ENCODE peak calls at places on chromosome 14, in six cellular contexts. M is pancreas, F is suprapubic skin, K is fibroblast of lung, J is astrocyte, W is right lobe of liver. G is an unnamed sample. For H3K27me3 and H3K36me3, the result is how much of the 10 kb centered on the place peaks cover.

GRCh38 chr14:34475163-34475562 is 13.1 kb upstream of the SPTSSA start:
- DNase-seq in M (no peak), F (no peak), K (no peak), J (no peak), W (no peak), G (no peak)

GRCh38 chr14:36941783-36942521 is 230.5 kb downstream of the SLC25A21 start:
- DNase-seq in M (peak), F (peak), K (peak), J (peak), W (peak), G (peak)

GRCh38 chr14:27409936-27410335 is 812.1 kb upstream of the NOVA1 start:
- DNase-seq in M (no peak), F (no peak), K (peak), J (peak), W (no peak), G (no peak)

GRCh38 chr14:69101331-69101826 is 51.5 kb downstream of the DCAF5 start:
- DNase-seq in M (peak), F (no peak), K (peak), J (peak), W (no peak), G (peak)

GRCh38 chr14:86055512-86055911 is 525.6 kb downstream of the FLRT2 start:
- DNase-seq in M (no peak), F (no peak), K (peak), J (no peak), W (no peak), G (peak)

GRCh38 chr14:88194531-88194930 is 128.5 kb downstream of the KCNK10 start:
- DNase-seq in M (no peak), F (no peak), K (no peak), J (no peak), W (no peak), G (peak)

GRCh38 chr14:43165651-43166050 is 1341.4 kb downstream of the FSCB start:
- DNase-seq in M (no peak), F (no peak), K (no peak), J (no peak), W (no peak), G (no peak)

GRCh38 chr14:59360923-59361794 is 104.0 kb downstream of the GPR135 start:
- DNase-seq in M (peak), F (peak), K (peak), J (peak), W (peak), G (peak)

GRCh38 chr14:68978550-68978911 is 571 bp downstream of the ACTN1 start:
- DNase-seq in M (peak), F (peak), K (peak), J (no peak), W (peak), G (no peak)

GRCh38 chr14:53146739-53147138 is 6.4 kb downstream of the DDHD1 start:
- DNase-seq in M (no peak), F (no peak), K (no peak), J (no peak), W (no peak), G (no peak)

GRCh38 chr14:60838601-60839000 is 104.0 kb downstream of the MNAT1 start:
- DNase-seq in M (no peak), F (peak), K (no peak), J (no peak), W (no peak), G (no peak)

GRCh38 chr14:64636208-64636979 is 67.8 kb upstream of the PLEKHG3 start:
- DNase-seq in M (peak), F (peak), K (peak), J (no peak), W (peak), G (peak)

GRCh38 chr14:50688875-50689274 is 20.8 kb upstream of the SAV1 start:
- DNase-seq in M (no peak), F (no peak), K (no peak), J (no peak), W (no peak), G (no peak)

GRCh38 chr14:52356025-52356424 is 41.9 kb downstream of the PTGER2 start:
- DNase-seq in M (no peak), F (no peak), K (peak), J (no peak), W (no peak), G (peak)

GRCh38 chr14:27929823-27930347 is 836.7 kb upstream of the FOXG1 start:
- DNase-seq in M (no peak), F (no peak), K (no peak), J (no peak), W (no peak), G (no peak)

GRCh38 chr14:20823859-20824258 is 21.2 kb upstream of the RNASE1 start:
- DNase-seq in M (no peak), F (no peak), K (no peak), J (no peak), W (no peak), G (no peak)

GRCh38 chr14:72615511-72616121 is 278.3 kb downstream of the DPF3 start:
- DNase-seq in M (no peak), F (no peak), K (peak), J (peak), W (no peak), G (peak)

GRCh38 chr14:104253223-104253822 is 114.9 kb downstream of the KIF26A start:
- DNase-seq in M (no peak), F (no peak), K (no peak), J (no peak), W (peak), G (no peak)

GRCh38 chr14:34665785-34666425 is 36.0 kb upstream of the SNX6 start:
- DNase-seq in M (no peak), F (no peak), K (peak), J (peak), W (no peak), G (peak)

GRCh38 chr14:70077005-70077404 is 111.7 kb downstream of the SLC8A3 start:
- DNase-seq in M (peak), F (no peak), K (no peak), J (no peak), W (no peak), G (no peak)

GRCh38 chr14:95206534-95206933 is 49.2 kb upstream of the DICER1 start:
- DNase-seq in M (no peak), F (no peak), K (peak), J (no peak), W (no peak), G (no peak)

GRCh38 chr14:76537912-76538647 is 162.1 kb downstream of the ESRRB start:
- DNase-seq in M (no peak), F (no peak), K (no peak), J (no peak), W (no peak), G (no peak)

GRCh38 chr14:95066427-95066986 is 90.8 kb downstream of the DICER1 start:
- DNase-seq in M (no peak), F (no peak), K (no peak), J (no peak), W (no peak), G (no peak)

GRCh38 chr14:97306785-97307246 is 509.6 kb downstream of the VRK1 start:
- DNase-seq in M (no peak), F (no peak), K (peak), J (peak), W (no peak), G (peak)

GRCh38 chr14:33946679-33947078 is 4.2 kb downstream of the EGLN3 start:
- DNase-seq in M (no peak), F (no peak), K (no peak), J (no peak), W (no peak), G (no peak)

GRCh38 chr14:32933623-32933942 is 5.1 kb upstream of the NPAS3 start:
- DNase-seq in M (no peak), F (no peak), K (peak), J (peak), W (no peak), G (no peak)

DNA sequence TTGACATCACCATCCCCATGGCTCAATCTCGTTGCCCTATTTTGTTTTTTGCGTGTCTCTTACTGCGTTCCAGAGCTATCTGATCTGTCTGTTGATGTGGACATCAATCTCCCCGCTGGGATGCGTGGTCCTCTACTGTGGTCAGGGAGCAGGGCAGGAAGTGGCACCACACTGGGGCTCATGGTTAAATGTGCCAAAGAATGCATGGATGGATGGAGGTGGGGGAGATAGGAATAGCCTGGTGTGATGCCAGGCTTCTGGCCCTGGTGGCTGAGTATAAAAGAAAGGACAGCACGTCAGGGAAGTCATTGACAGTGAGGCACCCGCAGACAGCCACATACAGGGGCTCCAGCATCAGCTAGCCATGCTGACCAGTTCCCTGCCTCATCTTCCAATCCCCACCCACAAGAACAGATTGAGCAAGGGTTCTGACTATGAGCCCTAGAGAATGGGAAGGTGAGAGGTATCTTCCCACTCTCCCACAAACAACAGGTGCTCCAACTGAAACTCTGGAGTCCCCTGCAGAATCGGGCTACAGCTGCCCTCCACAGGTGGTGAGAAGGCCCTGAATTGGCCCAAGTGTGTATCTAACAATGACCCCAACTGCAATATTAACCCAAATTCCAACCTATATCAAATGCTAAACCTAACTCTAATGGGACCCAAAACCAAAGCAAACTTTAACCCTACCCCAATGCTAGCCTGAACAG is 2.7 kb upstream of the BEGAIN start:
- DNase-seq in M (no peak), F (peak), K (no peak), J (no peak), W (peak), G (no peak)
- H3K27me3 ChIP-seq in M (under half), F (half or more), K (under half), J (under half), W (under half), G (under half)

GRCh38 chr14:92625213-92625612 is 111.6 kb downstream of the RIN3 start:
- DNase-seq in M (no peak), F (no peak), K (peak), J (peak), W (no peak), G (peak)

GRCh38 chr14:92624764-92625163 is 111.2 kb downstream of the RIN3 start:
- DNase-seq in M (no peak), F (no peak), K (no peak), J (no peak), W (no peak), G (no peak)

GRCh38 chr14:92626041-92626440 is 112.5 kb downstream of the RIN3 start:
- DNase-seq in M (no peak), F (no peak), K (peak), J (no peak), W (no peak), G (no peak)

GRCh38 chr14:92619671-92620437 is 106.3 kb downstream of the RIN3 start:
- DNase-seq in M (no peak), F (no peak), K (no peak), J (no peak), W (no peak), G (no peak)

DNA sequence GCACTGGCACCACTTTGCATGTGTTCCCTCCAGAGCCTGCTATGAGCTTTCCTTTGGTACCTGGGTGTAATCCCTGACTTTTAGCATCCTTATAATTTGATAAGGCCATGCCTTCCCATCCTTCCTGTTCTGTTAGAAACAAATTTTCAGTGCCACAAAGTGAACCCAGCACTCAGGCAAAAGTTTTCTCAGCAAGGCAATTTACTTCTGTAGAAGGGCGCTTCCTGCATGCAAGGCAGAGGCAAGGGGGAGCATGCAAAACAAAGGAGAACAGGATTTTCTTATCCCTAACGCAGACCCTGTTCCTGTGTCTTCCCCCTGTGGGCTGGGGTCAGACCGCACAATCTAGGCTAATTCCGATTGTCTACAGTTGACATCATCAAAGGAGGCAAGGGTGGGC is 108.7 kb downstream of the RIN3 start:
- DNase-seq in M (no peak), F (no peak), K (no peak), J (no peak), W (no peak), G (no peak)
- TF ChIP-seq CTCF in M (no peak), F (no peak), K (no peak), J (no peak), W (no peak), G (no peak)

GRCh38 chr14:56814468-56815074 is 4.3 kb upstream of the OTX2 start:
- DNase-seq in M (no peak), F (no peak), K (no peak), J (no peak), W (no peak), G (no peak)

GRCh38 chr14:56821177-56821576 is 10.9 kb upstream of the OTX2 start:
- DNase-seq in M (no peak), F (no peak), K (no peak), J (no peak), W (no peak), G (no peak)

GRCh38 chr14:56815301-56815700 is 5.0 kb upstream of the OTX2 start:
- DNase-seq in M (no peak), F (no peak), K (no peak), J (no peak), W (no peak), G (no peak)

GRCh38 chr14:56816575-56817391 is 6.5 kb upstream of the OTX2 start:
- DNase-seq in M (no peak), F (no peak), K (peak), J (no peak), W (no peak), G (no peak)

DNA sequence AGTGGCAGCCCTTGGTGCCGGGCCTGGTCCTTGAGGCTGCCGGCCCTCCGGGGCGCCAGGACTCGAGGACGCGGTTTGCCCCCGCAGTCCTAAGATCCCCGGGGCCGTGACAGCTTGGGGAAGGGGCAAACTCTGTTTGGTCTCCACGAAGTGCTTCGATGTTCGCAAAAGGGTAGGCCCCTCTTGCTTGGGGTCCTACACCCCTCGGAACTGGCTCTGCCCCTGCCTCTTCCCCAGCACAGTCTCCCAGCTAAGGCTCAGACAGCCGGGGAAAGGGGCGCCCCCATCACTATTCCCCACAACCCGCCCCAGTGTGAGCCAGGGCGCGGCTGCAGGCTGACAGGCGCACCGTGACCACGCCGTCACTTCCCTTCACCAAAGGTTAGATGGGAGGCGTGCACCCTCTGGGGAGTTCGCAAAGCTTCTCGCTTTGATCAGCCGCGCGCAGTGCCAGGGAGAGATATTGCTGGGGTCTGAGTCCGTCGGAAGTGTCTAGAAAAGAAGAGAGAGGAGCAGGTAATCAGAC is 7.2 kb upstream of the OTX2 start:
- DNase-seq in M (no peak), F (no peak), K (no peak), J (no peak), W (no peak), G (no peak)
- H3K36me3 ChIP-seq in M (under half), F (under half), K (under half), J (under half), W (under half), G (under half)

DNA sequence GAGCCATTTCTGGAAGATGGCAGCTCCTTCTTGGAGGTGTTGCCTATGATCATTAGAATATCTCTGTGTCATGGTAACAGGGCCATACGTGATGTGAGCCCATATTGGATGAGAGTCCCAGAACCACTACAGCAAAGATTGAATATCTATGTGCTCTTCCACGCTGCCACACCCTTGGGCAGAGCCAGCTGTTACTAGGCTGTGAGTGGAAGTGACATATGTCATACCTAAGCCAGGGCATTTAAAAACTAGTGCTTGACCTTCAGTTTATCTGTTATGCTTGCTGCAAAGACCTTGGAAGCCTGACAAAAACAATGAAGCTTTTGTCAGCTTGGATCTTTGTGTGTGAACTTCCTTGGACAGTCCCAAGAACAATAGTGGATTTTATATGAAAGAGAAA is 495.0 kb upstream of the CCDC196 start:
- DNase-seq in M (no peak), F (no peak), K (no peak), J (no peak), W (no peak), G (no peak)
- H3K27me3 ChIP-seq in M (under half), F (under half), K (under half), J (under half), W (under half), G (under half)

DNA sequence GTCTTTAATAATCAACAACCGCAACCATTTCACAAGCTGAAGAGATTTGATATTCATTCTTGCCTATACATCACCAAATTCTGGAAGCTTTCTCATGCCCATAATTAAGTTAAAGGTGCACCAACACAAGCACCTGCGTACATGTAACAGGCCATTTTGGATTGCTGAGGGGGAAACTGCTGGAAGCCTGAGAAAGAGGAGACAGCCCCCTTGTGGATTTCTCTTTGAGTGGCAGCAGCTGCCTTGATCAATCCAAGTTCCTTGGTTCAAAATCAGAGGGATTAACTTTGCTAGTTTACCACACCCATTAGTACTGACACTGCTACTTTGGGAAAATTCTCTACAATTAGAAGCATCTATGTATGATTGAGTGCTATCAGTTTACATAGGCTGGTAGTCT is 321.1 kb downstream of the NOVA1 start:
- DNase-seq in M (no peak), F (no peak), K (no peak), J (no peak), W (no peak), G (no peak)
- TF ChIP-seq CTCF in M (no peak), F (no peak), K (peak), J (peak), W (no peak), G (no peak)